ENCODE peak calls at places on chromosomes 11 and 22, in eight cellular contexts. C is heart right ventricle, J is OCI-LY7, W is tibial artery, I is A549, N is pancreas, R is left ventricle myocardium inferior, F is PC-9. X is an unnamed sample. For H3K4me1, the result is how much of the 10 kb centered on the place peaks cover.

GRCh38 chr22:28373841-28374240 is 305.8 kb downstream of the TTC28 start:
- DNase-seq in N (no peak), J (no peak), R (no peak), C (no peak), F (no peak), W (no peak), I (no peak), X (no peak)

GRCh38 chr11:71251761-71252433 is 480 bp downstream of the SHANK2 start:
- DNase-seq in R (no peak), J (peak), I (peak), N (peak), C (peak), W (no peak), F (no peak), X (peak)

GRCh38 chr11:8006349-8006977 is 19.3 kb downstream of the EIF3F start:
- DNase-seq in I (peak), J (peak), W (no peak), N (no peak), R (peak), F (peak), C (no peak), X (peak)

GRCh38 chr11:46001427-46002049 is 79.1 kb downstream of the LARGE2 start:
- DNase-seq in J (no peak), C (no peak), R (no peak), W (no peak), N (no peak), I (no peak), F (no peak), X (peak)

GRCh38 chr11:105899776-105900175 is 122.3 kb downstream of the MSANTD4 start:
- DNase-seq in W (no peak), F (no peak), R (no peak), N (no peak), J (no peak), C (no peak), I (no peak), X (no peak)

GRCh38 chr11:18700375-18700774 is 1.8 kb downstream of the TMEM86A start:
- DNase-seq in J (no peak), W (no peak), C (no peak), N (no peak), F (peak), I (no peak), R (no peak), X (no peak)

GRCh38 chr11:69546735-69547370 is 65.4 kb downstream of the LINC01488 start:
- DNase-seq in F (no peak), I (no peak), N (no peak), J (no peak), C (no peak), R (no peak), W (peak), X (no peak)

GRCh38 chr11:34859496-34859895 is 56.7 kb downstream of the APIP start:
- DNase-seq in J (no peak), N (no peak), W (no peak), I (no peak), R (no peak), F (no peak), C (no peak), X (no peak)

GRCh38 chr11:12029738-12030363 is 21.4 kb upstream of the DKK3 start:
- DNase-seq in J (no peak), F (peak), N (no peak), I (no peak), W (no peak), R (no peak), C (no peak), X (no peak)

DNA sequence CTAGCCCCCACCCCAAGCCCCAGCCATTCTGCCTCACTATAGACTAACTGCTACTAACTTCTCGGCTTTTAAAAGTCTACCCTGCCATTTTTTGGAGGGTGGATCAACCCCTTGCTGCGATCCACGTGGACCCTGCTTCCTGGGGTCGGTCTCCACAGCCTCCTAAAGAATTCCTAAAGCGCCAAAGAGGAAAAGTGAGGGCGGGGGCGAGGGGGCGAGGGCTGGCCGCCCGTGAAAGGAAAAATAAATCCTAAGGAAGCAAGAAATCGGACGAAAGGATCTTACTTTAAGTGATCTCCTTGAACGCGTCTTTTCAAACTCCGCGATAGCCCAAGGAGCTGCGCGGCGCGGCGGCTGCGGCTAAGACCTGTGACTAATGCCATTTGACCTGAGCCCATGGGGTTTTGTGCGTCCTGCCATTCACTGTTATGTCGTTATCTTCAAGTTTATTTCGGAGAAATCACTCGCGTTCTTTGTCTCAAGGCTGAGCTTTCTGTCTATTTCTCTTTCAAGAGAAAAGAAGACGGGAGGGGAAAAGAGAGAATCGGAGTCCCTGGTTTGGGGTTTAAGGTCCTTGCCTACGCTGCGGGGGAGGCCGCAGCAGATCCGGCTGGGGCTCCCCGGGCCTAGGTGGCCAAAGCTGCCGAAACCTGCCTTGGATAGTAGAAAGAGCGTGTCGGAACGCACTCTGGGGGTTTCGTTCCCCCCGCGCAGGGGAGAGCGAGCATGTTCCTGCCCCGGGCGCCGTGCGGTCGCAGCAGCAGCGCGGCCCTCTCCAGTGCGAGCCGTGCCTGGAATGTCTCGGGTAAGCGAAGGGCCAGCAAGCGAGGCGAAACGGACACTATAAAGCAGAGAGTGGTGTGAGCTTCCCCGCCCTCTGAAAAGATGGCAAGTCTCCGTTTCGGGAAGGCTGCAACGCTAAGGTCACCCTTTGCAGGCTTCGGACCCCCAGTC is 2.8 kb upstream of the DBX1 start:
- DNase-seq in F (no peak), J (no peak), R (no peak), I (no peak), W (no peak), C (no peak), N (peak), X (peak)
- H3K4me3 ChIP-seq in F (no peak), J (no peak), R (peak), I (peak), W (peak), C (no peak), N (no peak), X (no peak)

DNA sequence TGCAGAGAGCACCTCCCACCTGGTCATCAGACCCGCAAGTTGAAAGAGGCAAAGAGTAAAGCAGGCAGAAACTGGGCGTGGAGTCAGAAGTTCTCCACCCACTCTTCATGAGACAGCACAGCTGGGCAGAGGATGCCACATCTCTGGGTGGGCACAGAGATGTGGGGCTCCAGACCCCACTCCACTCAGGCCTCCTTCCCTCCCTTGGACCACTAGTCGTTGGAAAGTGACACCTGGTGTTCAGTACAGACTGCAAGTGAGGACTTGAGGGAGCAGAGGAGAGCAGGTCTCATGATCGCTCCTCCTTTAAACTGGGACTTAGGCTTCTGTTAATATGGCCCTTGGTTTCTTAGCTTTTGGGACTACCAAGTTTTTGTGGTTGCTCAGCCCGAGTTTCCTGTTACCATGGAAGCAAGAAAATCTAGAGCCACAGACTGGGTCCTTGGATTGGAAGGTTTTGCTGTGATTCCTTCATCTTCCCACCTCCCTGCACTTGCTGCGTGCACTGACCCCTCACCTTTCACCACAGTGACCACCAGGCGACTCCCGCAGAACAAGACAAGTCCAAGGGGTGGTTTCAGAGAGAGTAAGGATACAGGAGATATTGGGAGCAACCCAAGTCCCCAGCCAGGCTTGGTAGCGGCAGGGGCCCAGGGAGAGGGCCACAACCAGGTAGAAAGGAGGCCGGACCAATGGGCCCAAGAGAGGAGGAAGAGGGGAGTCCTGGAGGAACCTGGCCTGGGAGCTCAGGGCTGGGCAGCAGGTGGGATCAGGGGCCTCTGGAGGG is 20.9 kb downstream of the CSF2RB start:
- DNase-seq in I (no peak), R (no peak), W (no peak), F (no peak), J (no peak), N (no peak), C (no peak), X (no peak)
- H3K4me1 ChIP-seq in I (under half), R (under half), W (under half), F (under half), J (under half), N (under half), C (under half), X (under half)

GRCh38 chr11:57463596-57464342 is 3.4 kb downstream of the RTN4RL2 start:
- DNase-seq in C (no peak), N (no peak), W (no peak), F (no peak), R (no peak), J (no peak), I (no peak), X (no peak)

GRCh38 chr11:57464343-57465181 is 4.2 kb downstream of the RTN4RL2 start:
- DNase-seq in R (no peak), C (no peak), N (no peak), F (no peak), I (no peak), J (no peak), W (no peak), X (no peak)

GRCh38 chr11:57461841-57462489 is 1.6 kb downstream of the RTN4RL2 start:
- DNase-seq in F (no peak), I (no peak), W (no peak), R (no peak), N (no peak), C (no peak), J (no peak), X (no peak)

GRCh38 chr11:57460756-57461749 is 725 bp downstream of the RTN4RL2 start:
- DNase-seq in R (no peak), N (peak), I (no peak), F (no peak), W (no peak), C (no peak), J (no peak), X (no peak)

DNA sequence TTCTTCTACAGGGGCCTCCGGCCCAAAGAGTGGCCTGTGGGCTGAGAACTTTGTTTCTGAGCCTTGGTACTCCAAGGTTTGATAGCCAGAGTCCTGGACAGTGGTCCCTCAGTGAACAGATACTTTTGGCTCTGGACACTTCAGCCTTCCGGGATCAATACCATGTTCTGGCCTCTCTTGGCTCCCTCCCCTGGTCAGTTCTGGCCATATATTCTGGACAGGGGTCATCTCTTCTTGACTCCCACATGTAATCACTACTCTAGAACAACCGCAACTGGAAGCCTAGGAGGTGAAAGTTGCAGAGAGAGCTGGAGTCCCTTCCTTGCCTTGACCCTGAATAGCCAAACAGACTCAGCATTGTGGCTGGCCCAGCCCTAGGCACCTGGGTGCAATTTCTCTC is 2.3 kb downstream of the RTN4RL2 start:
- DNase-seq in F (no peak), I (no peak), N (no peak), R (no peak), W (no peak), J (no peak), C (no peak), X (no peak)
- H3K4me3 ChIP-seq in F (no peak), I (peak), N (no peak), R (no peak), W (no peak), J (no peak), C (no peak), X (no peak)

DNA sequence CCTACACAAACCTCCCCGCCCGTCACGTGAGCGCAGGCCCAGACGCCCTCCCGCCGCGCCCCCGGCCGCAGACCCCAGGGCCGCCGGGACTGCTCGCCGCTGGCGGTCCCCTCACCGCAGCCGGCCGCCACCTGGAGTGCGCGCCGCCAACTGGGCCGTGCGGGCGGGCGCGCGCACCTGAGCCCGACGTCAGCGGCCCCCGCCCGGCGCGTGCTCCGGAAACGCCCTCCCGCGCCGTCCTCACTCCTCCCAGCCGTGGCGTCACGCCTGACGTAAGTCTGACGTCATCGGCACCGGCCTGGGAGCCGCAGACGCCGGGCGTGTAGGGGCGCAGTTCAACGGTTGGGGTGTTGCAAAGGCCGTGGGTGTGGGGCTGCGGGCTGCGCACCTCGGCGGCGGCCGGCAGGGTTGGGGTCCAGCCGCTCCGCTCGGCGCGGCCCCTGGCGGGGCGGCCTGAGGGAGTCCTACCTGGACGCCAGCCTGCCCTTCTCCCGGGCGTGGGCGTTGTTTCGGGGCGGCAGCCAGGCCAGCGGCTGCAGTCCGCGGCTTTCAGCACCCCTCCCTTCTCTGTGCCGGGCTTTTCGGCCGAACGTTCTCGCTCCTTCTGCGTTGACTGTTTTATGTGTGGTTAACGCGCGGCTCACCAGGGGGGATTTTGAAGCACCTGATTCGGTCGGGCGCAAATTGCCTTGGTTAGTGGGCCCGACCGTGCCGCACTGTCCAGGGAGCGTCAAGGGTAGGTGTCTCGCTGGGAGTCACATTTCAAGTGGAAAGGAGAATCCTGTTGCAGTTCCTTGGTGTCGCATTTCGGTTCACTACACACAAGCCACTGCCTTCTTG is at the start of gene JOSD1:
- DNase-seq in I (peak), J (peak), N (peak), C (peak), R (peak), F (peak), W (peak), X (peak)
- H3K4me1 ChIP-seq in I (under half), J (half or more), N (under half), C (under half), R (half or more), F (under half), W (under half), X (half or more)

GRCh38 chr11:74462631-74463030 is 4.7 kb downstream of the KCNE3 start:
- DNase-seq in F (no peak), C (no peak), W (no peak), R (no peak), N (no peak), J (no peak), I (no peak), X (no peak)

GRCh38 chr11:74460065-74460464 is 7.3 kb downstream of the KCNE3 start:
- DNase-seq in C (no peak), R (no peak), J (no peak), I (no peak), W (no peak), F (no peak), N (no peak), X (no peak)

GRCh38 chr11:74462009-74462408 is 5.3 kb downstream of the KCNE3 start:
- DNase-seq in C (peak), I (no peak), W (peak), F (no peak), N (peak), R (peak), J (no peak), X (no peak)

GRCh38 chr11:74459584-74459983 is 7.8 kb downstream of the KCNE3 start:
- DNase-seq in N (no peak), J (no peak), C (no peak), I (no peak), F (no peak), R (no peak), W (no peak), X (no peak)

DNA sequence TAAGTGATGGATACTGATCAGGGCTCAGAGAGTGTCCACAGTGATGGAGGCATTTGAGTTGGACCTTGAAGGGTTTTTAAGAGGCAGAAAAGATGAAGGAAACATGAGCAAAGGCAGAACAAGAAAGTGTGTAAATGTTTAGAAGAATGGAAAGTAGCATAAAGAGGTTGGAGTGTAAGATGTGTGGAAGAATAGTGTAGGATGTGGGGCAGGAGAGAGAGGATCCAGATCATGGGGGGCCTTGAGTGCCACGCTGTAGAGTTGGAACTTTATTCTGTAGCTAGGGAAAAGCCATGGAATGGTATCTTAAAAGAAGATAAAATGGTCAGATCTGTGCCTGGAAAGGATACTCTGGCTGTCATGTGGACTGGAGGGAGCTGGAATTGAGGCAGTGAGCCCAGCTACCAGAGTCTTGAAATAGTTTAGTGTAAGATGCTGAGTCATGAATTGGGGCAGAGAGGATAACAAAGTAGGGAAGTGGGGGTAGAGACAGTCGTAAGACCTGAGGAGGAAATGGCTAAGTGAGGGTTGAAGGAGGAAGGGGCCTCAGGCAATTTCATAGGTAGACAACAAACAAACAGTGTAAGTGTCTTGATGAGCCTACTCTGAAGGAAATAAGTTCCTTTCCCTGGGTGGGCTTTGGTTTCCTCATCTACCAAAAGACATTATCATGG is 6.7 kb downstream of the KCNE3 start:
- DNase-seq in F (peak), N (no peak), C (no peak), J (peak), I (no peak), R (no peak), W (no peak), X (no peak)
- H3K4me3 ChIP-seq in F (no peak), N (no peak), C (no peak), J (no peak), I (no peak), R (peak), W (no peak), X (no peak)

GRCh38 chr22:19997561-19998231 is 18.9 kb downstream of the ARVCF start:
- DNase-seq in J (no peak), F (no peak), N (peak), I (no peak), R (no peak), C (peak), W (peak), X (no peak)

GRCh38 chr22:19998991-19999820 is 17.4 kb downstream of the ARVCF start:
- DNase-seq in W (peak), C (peak), I (no peak), J (no peak), R (no peak), N (peak), F (no peak), X (no peak)

GRCh38 chr22:20000246-20001081 is 16.2 kb downstream of the ARVCF start:
- DNase-seq in I (no peak), R (peak), J (no peak), W (peak), F (no peak), N (peak), C (peak), X (no peak)

GRCh38 chr22:19996694-19997384 is 19.8 kb downstream of the ARVCF start:
- DNase-seq in J (no peak), C (peak), N (peak), W (peak), F (no peak), I (no peak), R (no peak), X (no peak)

GRCh38 chr22:19998232-19998951 is 18.2 kb downstream of the ARVCF start:
- DNase-seq in N (peak), I (no peak), C (peak), J (no peak), W (peak), R (no peak), F (no peak), X (no peak)
- H3K4me1 ChIP-seq in N (under half), I (under half), C (under half), J (under half), W (half or more), R (half or more), F (under half), X (under half)

GRCh38 chr11:15747671-15748070 is 608.7 kb downstream of the SOX6 start:
- DNase-seq in R (no peak), W (no peak), J (no peak), N (no peak), I (no peak), F (no peak), C (no peak), X (peak)

GRCh38 chr11:15744693-15745092 is 611.7 kb downstream of the SOX6 start:
- DNase-seq in F (no peak), R (no peak), W (no peak), C (no peak), I (no peak), J (no peak), N (no peak), X (no peak)

GRCh38 chr11:15745266-15745665 is 611.1 kb downstream of the SOX6 start:
- DNase-seq in N (no peak), I (no peak), R (no peak), W (no peak), F (peak), J (no peak), C (no peak), X (no peak)

GRCh38 chr11:15742626-15743243 is 613.6 kb downstream of the SOX6 start:
- DNase-seq in W (no peak), R (no peak), I (no peak), J (no peak), F (no peak), N (no peak), C (no peak), X (no peak)

GRCh38 chr11:15743244-15743629 is 613.1 kb downstream of the SOX6 start:
- DNase-seq in I (no peak), J (no peak), R (no peak), F (no peak), N (no peak), C (no peak), W (no peak), X (no peak)
- H3K4me3 ChIP-seq in I (no peak), J (no peak), R (no peak), F (no peak), N (no peak), C (no peak), W (no peak), X (no peak)